ENCODE peak calls at places on chromosome 2, in nine cellular contexts. W is IMR-90, H is spleen, M is Peyer's patch, F is uterus, P is prostate gland, D is adrenal gland, Z is lower leg skin, Y is heart left ventricle. X is an unnamed sample.

GRCh38 chr2:5549061-5549601 is 143.1 kb upstream of the SOX11 start:
- DNase-seq in W (peak), H (no peak), M (no peak), F (no peak), P (no peak), D (no peak), Z (no peak), Y (no peak), X (no peak)

GRCh38 chr2:158034198-158034831 is 67.4 kb upstream of the UPP2 start:
- DNase-seq in W (peak), H (no peak), M (peak), F (no peak), P (peak), D (peak), Z (no peak), Y (no peak), X (peak)

GRCh38 chr2:158797963-158798700 is 3.0 kb downstream of the DAPL1 start:
- DNase-seq in W (no peak), H (no peak), M (no peak), F (no peak), P (no peak), D (no peak), Z (no peak), Y (no peak), X (no peak)

GRCh38 chr2:84302513-84303412 is 156.3 kb downstream of the SUCLG1 start:
- DNase-seq in W (peak), H (no peak), M (peak), F (no peak), P (peak), D (peak), Z (no peak), Y (no peak), X (peak)

GRCh38 chr2:157321514-157321913 is 4.1 kb downstream of the ERMN start:
- DNase-seq in W (no peak), H (no peak), M (no peak), F (no peak), P (no peak), D (no peak), Z (no peak), Y (no peak), X (no peak)

GRCh38 chr2:237200462-237200861 is 114.8 kb downstream of the COPS8 start:
- DNase-seq in W (no peak), H (no peak), M (no peak), F (no peak), P (no peak), D (no peak), Z (peak), Y (no peak), X (peak)

GRCh38 chr2:203909192-203909945 is 27.2 kb upstream of the ICOS start:
- DNase-seq in W (peak), H (no peak), M (no peak), F (no peak), P (no peak), D (no peak), Z (no peak), Y (no peak), X (peak)

GRCh38 chr2:127413782-127414743 is 4.2 kb upstream of the PROC start:
- DNase-seq in W (peak), H (no peak), M (no peak), F (no peak), P (no peak), D (no peak), Z (no peak), Y (no peak), X (no peak)

GRCh38 chr2:30914456-30914855 is 107.2 kb upstream of the CAPN13 start:
- DNase-seq in W (no peak), H (no peak), M (peak), F (no peak), P (no peak), D (no peak), Z (no peak), Y (no peak), X (no peak)

GRCh38 chr2:232382331-232383225 is 4.0 kb downstream of the ALPP start:
- DNase-seq in W (no peak), H (no peak), M (no peak), F (no peak), P (no peak), D (no peak), Z (no peak), Y (no peak), X (no peak)

GRCh38 chr2:193088026-193088425 is 893.3 kb upstream of the TMEFF2 start:
- DNase-seq in W (no peak), H (no peak), M (no peak), F (no peak), P (no peak), D (no peak), Z (no peak), Y (no peak), X (no peak)

GRCh38 chr2:49045083-49045482 is 109.2 kb downstream of the FSHR start:
- DNase-seq in W (no peak), H (no peak), M (no peak), F (no peak), P (no peak), D (no peak), Z (no peak), Y (no peak), X (no peak)

GRCh38 chr2:24785704-24786321 is 7.4 kb downstream of the PTRHD1 start:
- DNase-seq in W (no peak), H (no peak), M (peak), F (no peak), P (no peak), D (no peak), Z (no peak), Y (no peak), X (no peak)

GRCh38 chr2:130843321-130843985 is 6.7 kb downstream of the ARHGEF4 start:
- DNase-seq in W (no peak), H (peak), M (no peak), F (no peak), P (no peak), D (no peak), Z (no peak), Y (no peak), X (no peak)

GRCh38 chr2:205288681-205289080 is 393.6 kb upstream of the NRP2 start:
- DNase-seq in W (no peak), H (no peak), M (no peak), F (no peak), P (no peak), D (no peak), Z (no peak), Y (no peak), X (no peak)

GRCh38 chr2:180367831-180368230 is 360.7 kb upstream of the CWC22 start:
- DNase-seq in W (peak), H (no peak), M (no peak), F (no peak), P (peak), D (no peak), Z (no peak), Y (no peak), X (no peak)

GRCh38 chr2:27763907-27764267 is 7.6 kb upstream of the MRPL33 start:
- DNase-seq in W (no peak), H (no peak), M (no peak), F (no peak), P (no peak), D (no peak), Z (no peak), Y (no peak), X (no peak)

GRCh38 chr2:23784971-23785370 is 142.0 kb downstream of the ATAD2B start:
- DNase-seq in W (no peak), H (no peak), M (no peak), F (no peak), P (no peak), D (no peak), Z (no peak), Y (no peak), X (no peak)

GRCh38 chr2:216855614-216856013 is 4.2 kb downstream of the TNP1 start:
- DNase-seq in W (no peak), H (no peak), M (no peak), F (peak), P (no peak), D (peak), Z (no peak), Y (peak), X (peak)

GRCh38 chr2:70785137-70785911 is 5.1 kb downstream of the FIGLA start:
- DNase-seq in W (no peak), H (no peak), M (no peak), F (no peak), P (no peak), D (no peak), Z (no peak), Y (no peak), X (peak)

GRCh38 chr2:231557571-231558217 is 27.4 kb upstream of the NMUR1 start:
- DNase-seq in W (peak), H (peak), M (peak), F (peak), P (peak), D (peak), Z (peak), Y (peak), X (peak)

GRCh38 chr2:46701152-46701551 is 214.5 kb downstream of the MCFD2 start:
- DNase-seq in W (peak), H (no peak), M (no peak), F (no peak), P (no peak), D (no peak), Z (no peak), Y (no peak), X (no peak)

GRCh38 chr2:10501980-10502802 is 54.1 kb upstream of the ODC1 start:
- DNase-seq in W (no peak), H (peak), M (peak), F (no peak), P (no peak), D (no peak), Z (peak), Y (peak), X (no peak)

GRCh38 chr2:241738040-241738686 is 3.7 kb downstream of the D2HGDH start:
- DNase-seq in W (no peak), H (peak), M (no peak), F (no peak), P (no peak), D (no peak), Z (no peak), Y (no peak), X (no peak)

GRCh38 chr2:147469471-147469870 is 375.4 kb upstream of the ACVR2A start:
- DNase-seq in W (no peak), H (no peak), M (no peak), F (no peak), P (no peak), D (no peak), Z (no peak), Y (no peak), X (no peak)

GRCh38 chr2:226971029-226971584 is 135.3 kb downstream of the RHBDD1 start:
- DNase-seq in W (no peak), H (no peak), M (no peak), F (no peak), P (no peak), D (no peak), Z (no peak), Y (no peak), X (no peak)

GRCh38 chr2:173999272-173999671 is 34.1 kb upstream of the SP3 start:
- DNase-seq in W (no peak), H (no peak), M (no peak), F (no peak), P (no peak), D (no peak), Z (no peak), Y (peak), X (no peak)

GRCh38 chr2:159748089-159748488 is 35.8 kb downstream of the MARCHF7 start:
- DNase-seq in W (no peak), H (no peak), M (no peak), F (no peak), P (no peak), D (no peak), Z (no peak), Y (no peak), X (no peak)

GRCh38 chr2:146124741-146125140 is 1604.8 kb upstream of the ZEB2 start:
- DNase-seq in W (peak), H (no peak), M (no peak), F (no peak), P (no peak), D (no peak), Z (no peak), Y (no peak), X (no peak)

GRCh38 chr2:23900133-23900926 is 26.6 kb downstream of the ATAD2B start:
- DNase-seq in W (peak), H (no peak), M (no peak), F (no peak), P (no peak), D (no peak), Z (no peak), Y (no peak), X (no peak)

GRCh38 chr2:128306081-128306930 is 12.4 kb downstream of the HS6ST1 start:
- DNase-seq in W (peak), H (no peak), M (peak), F (peak), P (peak), D (no peak), Z (no peak), Y (peak), X (no peak)

GRCh38 chr2:72991980-72992733 is 74.8 kb downstream of the EMX1 start:
- DNase-seq in W (no peak), H (peak), M (peak), F (peak), P (no peak), D (no peak), Z (no peak), Y (no peak), X (no peak)

GRCh38 chr2:209314641-209315040 is 109.2 kb upstream of the MAP2 start:
- DNase-seq in W (no peak), H (no peak), M (no peak), F (no peak), P (no peak), D (no peak), Z (no peak), Y (no peak), X (no peak)

GRCh38 chr2:173353556-173353955 is 1.1 kb upstream of the CDCA7 start:
- DNase-seq in W (no peak), H (no peak), M (no peak), F (no peak), P (no peak), D (no peak), Z (no peak), Y (no peak), X (no peak)

GRCh38 chr2:128403814-128404708 is 85.4 kb upstream of the HS6ST1 start:
- DNase-seq in W (no peak), H (peak), M (no peak), F (no peak), P (no peak), D (no peak), Z (no peak), Y (no peak), X (peak)

GRCh38 chr2:31335921-31336570 is 78.5 kb downstream of the XDH start:
- DNase-seq in W (peak), H (no peak), M (no peak), F (no peak), P (no peak), D (no peak), Z (no peak), Y (no peak), X (no peak)

GRCh38 chr2:101699191-101699938 is 1.9 kb downstream of the MAP4K4 start:
- DNase-seq in W (no peak), H (no peak), M (no peak), F (no peak), P (no peak), D (no peak), Z (no peak), Y (no peak), X (peak)

GRCh38 chr2:101698419-101699190 is 1.1 kb downstream of the MAP4K4 start:
- DNase-seq in W (no peak), H (no peak), M (no peak), F (no peak), P (peak), D (no peak), Z (no peak), Y (no peak), X (peak)

GRCh38 chr2:101696272-101697123 is 1.0 kb upstream of the MAP4K4 start:
- DNase-seq in W (no peak), H (no peak), M (no peak), F (peak), P (peak), D (no peak), Z (peak), Y (no peak), X (peak)

GRCh38 chr2:101697794-101698418 is 399 bp downstream of the MAP4K4 start:
- DNase-seq in W (no peak), H (peak), M (no peak), F (peak), P (no peak), D (no peak), Z (no peak), Y (no peak), X (no peak)

GRCh38 chr2:101697124-101697793 is at the start of gene MAP4K4:
- DNase-seq in W (peak), H (peak), M (peak), F (peak), P (peak), D (peak), Z (peak), Y (peak), X (peak)
- TF ChIP-seq POLR2A in W (peak), H (no peak), M (no peak), F (no peak), P (peak), D (no peak), Z (no peak), Y (peak), X (no peak)

GRCh38 chr2:178863856-178864620 is 56.8 kb upstream of the TTN start:
- DNase-seq in W (no peak), H (no peak), M (no peak), F (peak), P (no peak), D (peak), Z (peak), Y (peak), X (peak)

GRCh38 chr2:178863130-178863855 is 56.1 kb upstream of the TTN start:
- DNase-seq in W (no peak), H (no peak), M (no peak), F (no peak), P (no peak), D (no peak), Z (no peak), Y (no peak), X (no peak)

GRCh38 chr2:178858896-178859628 is 51.8 kb upstream of the TTN start:
- DNase-seq in W (no peak), H (no peak), M (no peak), F (no peak), P (no peak), D (no peak), Z (no peak), Y (no peak), X (no peak)

GRCh38 chr2:178859760-178860159 is 52.5 kb upstream of the TTN start:
- DNase-seq in W (no peak), H (no peak), M (no peak), F (no peak), P (no peak), D (no peak), Z (no peak), Y (peak), X (no peak)

GRCh38 chr2:178860551-178860950 is 53.3 kb upstream of the TTN start:
- DNase-seq in W (no peak), H (no peak), M (no peak), F (no peak), P (no peak), D (peak), Z (no peak), Y (peak), X (peak)
- TF ChIP-seq CTCF in W (no peak), H (no peak), M (no peak), F (no peak), P (no peak), D (peak), Z (no peak), Y (peak), X (peak)

GRCh38 chr2:99663641-99664040 is 173.8 kb upstream of the REV1 start:
- DNase-seq in W (no peak), H (no peak), M (no peak), F (no peak), P (no peak), D (no peak), Z (no peak), Y (no peak), X (no peak)
- TF ChIP-seq POLR2A in W (no peak), H (no peak), M (no peak), F (no peak), P (no peak), D (no peak), Z (no peak), Y (no peak), X (no peak)

DNA sequence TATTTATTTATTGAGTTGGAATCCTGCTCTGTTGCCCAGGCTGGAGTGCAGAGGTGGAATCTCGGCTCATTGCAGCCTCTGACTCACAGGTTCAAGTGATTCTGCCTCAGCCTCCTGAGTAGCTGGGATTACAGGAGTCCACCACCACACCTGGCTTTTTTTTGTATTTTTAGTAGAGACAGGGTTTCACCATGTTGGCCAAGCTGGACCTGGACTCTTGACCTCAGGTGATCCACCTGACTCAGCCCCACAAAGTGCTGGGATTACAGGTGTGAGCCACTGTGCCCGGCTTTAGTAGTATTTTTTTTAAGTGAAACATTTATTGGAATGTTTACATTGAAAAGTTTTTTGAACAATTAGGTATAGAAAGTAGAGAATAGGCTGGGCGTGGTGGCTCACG is 23.9 kb downstream of the SLC20A1 start:
- DNase-seq in W (no peak), H (no peak), M (peak), F (no peak), P (no peak), D (no peak), Z (no peak), Y (no peak), X (no peak)
- TF ChIP-seq CTCF in W (no peak), H (no peak), M (no peak), F (no peak), P (no peak), D (no peak), Z (no peak), Y (no peak), X (no peak)

DNA sequence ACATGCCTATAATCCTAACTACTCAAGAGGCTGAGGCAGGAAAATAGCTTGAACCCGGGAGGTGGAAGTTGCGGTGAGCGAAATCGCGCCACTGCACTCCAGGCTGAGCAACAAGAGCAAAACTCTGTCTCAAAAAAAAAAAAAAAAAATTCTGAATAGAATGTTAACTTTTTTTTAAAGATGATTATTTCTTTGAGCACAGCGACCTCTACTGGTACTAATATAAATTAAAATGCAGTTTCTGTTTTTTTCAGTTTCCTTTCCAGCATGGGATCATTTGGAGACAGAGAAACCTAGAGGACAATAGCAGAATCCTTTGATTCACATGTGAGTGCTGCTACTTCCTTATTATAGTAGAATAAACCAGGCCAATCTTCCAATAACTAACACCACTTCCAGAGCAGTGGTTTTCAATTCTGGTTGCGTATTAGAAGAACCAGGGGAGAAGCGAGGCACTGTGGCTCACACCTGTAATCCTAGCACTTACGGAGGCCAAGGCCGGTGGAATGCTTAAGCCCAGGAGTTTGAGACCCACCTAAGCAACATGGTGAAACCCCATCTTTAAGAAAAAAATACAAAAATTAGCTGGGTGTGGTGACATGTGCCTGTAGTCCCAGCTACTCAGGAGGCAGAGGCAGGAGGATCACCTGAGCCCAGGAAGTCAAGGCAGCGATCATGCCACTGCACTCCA is 10.2 kb downstream of the SRSF7 start:
- DNase-seq in W (peak), H (no peak), M (no peak), F (no peak), P (no peak), D (no peak), Z (no peak), Y (no peak), X (no peak)
- TF ChIP-seq POLR2A in W (no peak), H (no peak), M (no peak), F (no peak), P (no peak), D (no peak), Z (no peak), Y (no peak), X (no peak)

GRCh38 chr2:3535794-3536681 is 16.7 kb upstream of the ADI1 start:
- DNase-seq in W (peak), H (peak), M (peak), F (peak), P (no peak), D (peak), Z (peak), Y (peak), X (peak)
- TF ChIP-seq CTCF in W (peak), H (peak), M (no peak), F (peak), P (no peak), D (peak), Z (no peak), Y (peak), X (no peak)

DNA sequence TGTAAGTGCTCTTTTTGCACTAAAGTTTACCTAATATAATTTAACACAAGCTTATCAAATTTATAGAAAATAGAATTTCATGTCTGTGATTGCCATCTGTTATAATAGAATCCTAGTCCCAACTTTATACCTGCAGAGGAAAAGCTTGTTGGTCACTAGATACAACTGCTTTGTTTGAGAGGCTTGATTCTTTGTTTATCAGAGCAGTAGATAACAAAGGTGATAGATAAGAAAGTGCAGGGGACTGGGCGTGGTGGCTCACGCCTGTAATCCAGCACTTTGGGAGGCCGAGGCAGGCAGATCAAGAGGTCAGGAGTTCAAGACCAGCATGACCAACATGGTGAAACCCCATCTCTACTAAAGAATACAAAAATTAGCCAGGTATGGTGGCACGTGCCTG is 528.0 kb downstream of the STK39 start:
- DNase-seq in W (no peak), H (no peak), M (no peak), F (no peak), P (no peak), D (no peak), Z (no peak), Y (no peak), X (no peak)
- TF ChIP-seq POLR2A in W (no peak), H (no peak), M (no peak), F (no peak), P (no peak), D (no peak), Z (no peak), Y (no peak), X (no peak)

X was measured in testis.